ENCODE peak calls at places on chromosome 13, in ten cellular contexts. J is H1, Q is A549, U is breast epithelium, B is foreskin fibroblast, M is IMR-90, D is pancreas, Y is AG09309, X is mammary epithelial cell, P is AG04450. V is an unnamed sample.

GRCh38 chr13:113669871-113670341 is 2.9 kb downstream of the GRK1 start:
- DNase-seq in D (peak), P (no peak), B (no peak), J (no peak), X (no peak), Y (no peak), U (peak), Q (no peak), M (no peak), V (no peak)

GRCh38 chr13:50519866-50520265 is 323.6 kb downstream of the DLEU7 start:
- DNase-seq in P (no peak), J (no peak), B (no peak), Y (no peak), U (no peak), D (no peak), Q (no peak), X (no peak), M (no peak), V (no peak)

GRCh38 chr13:99987180-99988047 is 5.8 kb downstream of the ZIC2 start:
- DNase-seq in M (no peak), Q (no peak), U (no peak), P (no peak), J (no peak), D (no peak), B (no peak), Y (no peak), X (no peak), V (no peak)

GRCh38 chr13:29760561-29760960 is 89.9 kb downstream of the UBL3 start:
- DNase-seq in B (no peak), P (no peak), D (no peak), U (no peak), X (no peak), Q (no peak), Y (no peak), J (no peak), M (no peak), V (no peak)

GRCh38 chr13:44340508-44340907 is 33.1 kb upstream of the SERP2 start:
- DNase-seq in Y (no peak), M (no peak), B (no peak), J (no peak), D (no peak), Q (no peak), U (no peak), X (no peak), P (no peak), V (no peak)

GRCh38 chr13:71865858-71866172 is 1.2 kb downstream of the DACH1 start:
- DNase-seq in Q (no peak), D (peak), J (no peak), Y (no peak), M (no peak), B (no peak), U (no peak), X (no peak), P (no peak), V (no peak)

GRCh38 chr13:61880576-61881283 is 465.1 kb upstream of the PCDH20 start:
- DNase-seq in X (no peak), P (no peak), Y (no peak), B (no peak), M (peak), D (no peak), U (no peak), J (peak), Q (no peak), V (no peak)

GRCh38 chr13:21826214-21827015 is 155.5 kb downstream of the FGF9 start:
- DNase-seq in M (no peak), Y (no peak), P (no peak), U (no peak), J (no peak), B (no peak), D (no peak), Q (no peak), X (no peak), V (no peak)

GRCh38 chr13:45861352-45861751 is 9.8 kb upstream of the SIAH3 start:
- DNase-seq in Y (no peak), M (peak), D (no peak), J (no peak), P (no peak), U (no peak), B (no peak), Q (no peak), X (peak), V (no peak)

GRCh38 chr13:41059466-41059865 is 1.8 kb upstream of the WBP4 start:
- DNase-seq in M (peak), Q (no peak), J (no peak), Y (no peak), X (peak), D (no peak), P (no peak), B (no peak), U (no peak), V (no peak)

GRCh38 chr13:114142640-114143490 is 10.4 kb upstream of the RASA3 start:
- DNase-seq in B (no peak), J (no peak), X (no peak), Q (no peak), Y (no peak), D (peak), P (no peak), U (no peak), M (peak), V (no peak)

GRCh38 chr13:112210401-112210800 is 143.5 kb downstream of the SOX1 start:
- DNase-seq in P (no peak), X (no peak), Q (no peak), U (no peak), Y (no peak), B (no peak), D (no peak), J (no peak), M (no peak), V (no peak)

GRCh38 chr13:43905435-43906031 is 25.8 kb downstream of the LACC1 start:
- DNase-seq in B (peak), Y (no peak), M (peak), Q (no peak), J (no peak), P (peak), U (no peak), D (no peak), X (peak), V (peak)

GRCh38 chr13:73162912-73163911 is 104.4 kb downstream of the KLF5 start:
- DNase-seq in X (peak), P (no peak), M (no peak), J (no peak), B (no peak), U (no peak), Q (peak), Y (no peak), D (no peak), V (no peak)

GRCh38 chr13:99014391-99014988 is 36.6 kb upstream of the DOCK9 start:
- DNase-seq in P (no peak), Q (no peak), M (no peak), X (no peak), D (no peak), U (no peak), B (no peak), Y (no peak), J (no peak), V (no peak)

GRCh38 chr13:27257648-27258253 is 6.4 kb downstream of the RPL21 start:
- DNase-seq in P (no peak), Q (no peak), B (no peak), D (no peak), J (no peak), U (no peak), Y (no peak), X (no peak), M (no peak), V (no peak)

GRCh38 chr13:30898721-30899188 is 7.3 kb upstream of the MEDAG start:
- DNase-seq in D (no peak), P (peak), J (no peak), M (peak), X (peak), U (no peak), B (peak), Y (peak), Q (no peak), V (peak)

GRCh38 chr13:90049989-90050671 is 1297.4 kb upstream of the MIR17HG start:
- DNase-seq in Y (no peak), B (no peak), M (no peak), P (no peak), Q (no peak), X (no peak), D (no peak), J (no peak), U (no peak), V (no peak)

GRCh38 chr13:32354040-32354439 is 38.7 kb downstream of the BRCA2 start:
- DNase-seq in D (no peak), M (no peak), P (no peak), B (no peak), U (no peak), X (no peak), Q (no peak), J (no peak), Y (no peak), V (no peak)
- TF ChIP-seq CTCF in D (no peak), M (no peak), P (no peak), B (no peak), U (no peak), X (no peak), Q (no peak), J (no peak), Y (no peak), V (no peak)

GRCh38 chr13:97914537-97914936 is 38.9 kb upstream of the IPO5 start:
- DNase-seq in M (peak), D (no peak), X (no peak), B (no peak), U (no peak), J (no peak), Q (no peak), P (no peak), Y (no peak), V (no peak)

GRCh38 chr13:97913206-97913605 is 40.3 kb upstream of the IPO5 start:
- DNase-seq in U (no peak), B (peak), Q (no peak), J (no peak), X (no peak), D (no peak), Y (no peak), M (no peak), P (no peak), V (no peak)

GRCh38 chr13:97912139-97912535 is 41.3 kb upstream of the IPO5 start:
- DNase-seq in Q (no peak), J (no peak), M (no peak), B (no peak), X (no peak), D (no peak), Y (no peak), P (no peak), U (no peak), V (no peak)

GRCh38 chr13:97911311-97912138 is 42.0 kb upstream of the IPO5 start:
- DNase-seq in Y (no peak), Q (peak), D (no peak), J (no peak), M (peak), P (no peak), X (peak), B (peak), U (no peak), V (no peak)
- H3K4me3 ChIP-seq in Y (no peak), Q (no peak), D (no peak), J (no peak), M (no peak), P (no peak), X (no peak), B (no peak), U (no peak), V (no peak)

GRCh38 chr13:67416047-67416925 is 186.2 kb upstream of the PCDH9 start:
- DNase-seq in U (no peak), P (peak), Y (no peak), D (peak), Q (peak), M (peak), X (peak), B (peak), J (peak), V (no peak)
- TF ChIP-seq CTCF in U (no peak), P (peak), Y (peak), D (no peak), Q (peak), M (peak), X (peak), B (peak), J (peak), V (peak)

GRCh38 chr13:87677334-87678234 is 6.4 kb downstream of the SLITRK5 start:
- DNase-seq in M (no peak), X (no peak), D (peak), U (peak), J (no peak), Q (no peak), Y (no peak), P (no peak), B (no peak), V (no peak)
- H3K4me3 ChIP-seq in M (no peak), X (peak), D (peak), U (peak), J (peak), Q (peak), Y (peak), P (peak), B (no peak), V (no peak)

GRCh38 chr13:24407844-24408243 is 98.5 kb downstream of the C1QTNF9 start:
- DNase-seq in Y (no peak), D (no peak), Q (no peak), B (no peak), M (no peak), U (no peak), P (no peak), J (no peak), X (no peak), V (no peak)
- TF ChIP-seq CTCF in Y (no peak), D (no peak), Q (no peak), B (no peak), M (no peak), U (no peak), P (peak), J (no peak), X (peak), V (no peak)